ENCODE peak calls at places on chromosome 12, in four cellular contexts. O is PC-9, M is pons, P is HTR-8/SVneo. H is an unnamed sample.

GRCh38 chr12:103205906-103206305 is 248.4 kb downstream of the ASCL1 start:
- DNase-seq in O (no peak), M (no peak), P (no peak), H (no peak)

GRCh38 chr12:18476866-18477265 is 215.5 kb downstream of the PIK3C2G start:
- DNase-seq in O (no peak), M (no peak), P (no peak), H (no peak)

GRCh38 chr12:108257610-108258106 is 81.5 kb downstream of the CMKLR1 start:
- DNase-seq in O (no peak), M (no peak), P (no peak), H (no peak)

GRCh38 chr12:39236994-39237393 is 205.9 kb downstream of the KIF21A start:
- DNase-seq in O (no peak), M (no peak), P (no peak), H (no peak)

GRCh38 chr12:64175254-64175945 is 46.7 kb downstream of the KICS2 start:
- DNase-seq in O (no peak), M (no peak), P (no peak), H (no peak)

GRCh38 chr12:52280319-52280795 is 5.9 kb downstream of the KRT86 start:
- DNase-seq in O (peak; percentile 99), M (no peak), P (peak; percentile 74), H (peak; percentile 99)

GRCh38 chr12:45518516-45519235 is 210.8 kb upstream of the ARID2 start:
- DNase-seq in O (no peak), M (no peak), P (no peak), H (peak; percentile 7)

GRCh38 chr12:12017798-12018197 is 52.9 kb upstream of the BCL2L14 start:
- DNase-seq in O (no peak), M (no peak), P (no peak), H (no peak)

GRCh38 chr12:92943482-92944250 is 14.6 kb upstream of the EEA1 start:
- DNase-seq in O (no peak), M (no peak), P (no peak), H (no peak)

H was measured in SW480.